ENCODE peak calls at places on chromosome 14, in four cellular contexts. One of them, this sample, is unnamed.

GRCh38 chr14:33847066-33847465 is 103.8 kb downstream of the EGLN3 start:
- DNase-seq in foreskin fibroblast: no peak
- DNase-seq in OCI-LY7: no peak
- DNase-seq in ovary: no peak
- DNase-seq in this sample: no peak

GRCh38 chr14:76987956-76988520 is 40.5 kb downstream of the IRF2BPL start:
- DNase-seq in foreskin fibroblast: no peak
- DNase-seq in OCI-LY7: no peak
- DNase-seq in ovary: no peak
- DNase-seq in this sample: no peak

GRCh38 chr14:55898938-55899337 is 219.3 kb upstream of the PELI2 start:
- DNase-seq in OCI-LY7: no peak
- DNase-seq in foreskin fibroblast: no peak
- DNase-seq in ovary: no peak
- DNase-seq in this sample: no peak

GRCh38 chr14:22561661-22562579 is 27.1 kb downstream of the DAD1 start:
- DNase-seq in foreskin fibroblast: no peak
- DNase-seq in OCI-LY7: peak; percentile 55
- DNase-seq in ovary: no peak
- DNase-seq in this sample: peak; percentile 97

GRCh38 chr14:34059037-34059924 is 108.4 kb upstream of the EGLN3 start:
- DNase-seq in OCI-LY7: no peak
- DNase-seq in ovary: no peak
- DNase-seq in foreskin fibroblast: no peak
- DNase-seq in this sample: no peak

GRCh38 chr14:84850595-84850994 is 679.3 kb upstream of the FLRT2 start:
- DNase-seq in OCI-LY7: no peak
- DNase-seq in foreskin fibroblast: no peak
- DNase-seq in ovary: no peak
- DNase-seq in this sample: no peak

GRCh38 chr14:36194645-36195044 is 18.1 kb upstream of the PTCSC3 start:
- DNase-seq in ovary: no peak
- DNase-seq in OCI-LY7: no peak
- DNase-seq in foreskin fibroblast: no peak
- DNase-seq in this sample: no peak

GRCh38 chr14:85587152-85587697 is 57.3 kb downstream of the FLRT2 start:
- DNase-seq in ovary: no peak
- DNase-seq in foreskin fibroblast: no peak
- DNase-seq in OCI-LY7: no peak
- DNase-seq in this sample: peak; percentile 25

GRCh38 chr14:101242442-101243385 is 318.6 kb upstream of the DIO3 start:
- DNase-seq in ovary: no peak
- DNase-seq in OCI-LY7: no peak
- DNase-seq in foreskin fibroblast: no peak
- DNase-seq in this sample: no peak

GRCh38 chr14:34065690-34066391 is 115.0 kb upstream of the EGLN3 start:
- DNase-seq in ovary: no peak
- DNase-seq in foreskin fibroblast: no peak
- DNase-seq in OCI-LY7: no peak
- DNase-seq in this sample: no peak

GRCh38 chr14:86852530-86852929 is 1140.5 kb downstream of the GALC start:
- DNase-seq in ovary: no peak
- DNase-seq in OCI-LY7: no peak
- DNase-seq in foreskin fibroblast: peak; percentile 72
- DNase-seq in this sample: no peak

GRCh38 chr14:78758333-78758732 is 588.2 kb downstream of the NRXN3 start:
- DNase-seq in OCI-LY7: peak; percentile 24
- DNase-seq in ovary: no peak
- DNase-seq in foreskin fibroblast: peak; percentile 1
- DNase-seq in this sample: peak; percentile 37

GRCh38 chr14:103563089-103563620 is 395 bp downstream of the COA8 start:
- DNase-seq in foreskin fibroblast: no peak
- DNase-seq in OCI-LY7: no peak
- DNase-seq in ovary: no peak
- DNase-seq in this sample: no peak

GRCh38 chr14:76227450-76228050 is 75.8 kb downstream of the GPATCH2L start:
- DNase-seq in foreskin fibroblast: peak; percentile 91
- DNase-seq in ovary: no peak
- DNase-seq in OCI-LY7: no peak
- DNase-seq in this sample: no peak

GRCh38 chr14:72615511-72616121 is 278.3 kb downstream of the DPF3 start:
- DNase-seq in ovary: no peak
- DNase-seq in OCI-LY7: no peak
- DNase-seq in foreskin fibroblast: peak; percentile 56
- DNase-seq in this sample: no peak

GRCh38 chr14:94113908-94114588 is 3.5 kb downstream of the IFI27 start:
- DNase-seq in foreskin fibroblast: peak; percentile 41
- DNase-seq in OCI-LY7: no peak
- DNase-seq in ovary: no peak
- DNase-seq in this sample: no peak

GRCh38 chr14:64421166-64421565 is 33.0 kb downstream of the MTHFD1 start:
- DNase-seq in OCI-LY7: no peak
- DNase-seq in foreskin fibroblast: peak; percentile 87
- DNase-seq in ovary: no peak
- DNase-seq in this sample: no peak

GRCh38 chr14:105855246-105855892 is 329.0 kb downstream of the TMEM121 start:
- DNase-seq in foreskin fibroblast: no peak
- DNase-seq in ovary: no peak
- DNase-seq in OCI-LY7: peak; percentile 66
- DNase-seq in this sample: no peak

GRCh38 chr14:55398679-55399078 is 13.0 kb downstream of the ATG14 start:
- DNase-seq in foreskin fibroblast: peak; percentile 96
- DNase-seq in ovary: peak; percentile 33
- DNase-seq in OCI-LY7: no peak
- DNase-seq in this sample: no peak

GRCh38 chr14:59688224-59689170 is 111.9 kb upstream of the CCDC175 start:
- DNase-seq in ovary: no peak
- DNase-seq in foreskin fibroblast: peak; percentile 44
- DNase-seq in OCI-LY7: peak; percentile 34
- DNase-seq in this sample: peak; percentile 48

GRCh38 chr14:91417134-91417982 is at the start of gene CCDC88C:
- DNase-seq in OCI-LY7: peak; percentile 84
- DNase-seq in ovary: peak; percentile 43
- DNase-seq in foreskin fibroblast: peak; percentile 33
- DNase-seq in this sample: peak; percentile 60

GRCh38 chr14:91418387-91419043 is 895 bp upstream of the CCDC88C start:
- DNase-seq in foreskin fibroblast: peak; percentile 68
- DNase-seq in ovary: peak; percentile 71
- DNase-seq in OCI-LY7: peak; percentile 82
- DNase-seq in this sample: peak; percentile 81

GRCh38 chr14:91419451-91419850 is 1.8 kb upstream of the CCDC88C start:
- DNase-seq in OCI-LY7: no peak
- DNase-seq in ovary: no peak
- DNase-seq in foreskin fibroblast: no peak
- DNase-seq in this sample: no peak

GRCh38 chr14:91417983-91418386 is 365 bp upstream of the CCDC88C start:
- DNase-seq in OCI-LY7: peak; percentile 78
- DNase-seq in ovary: peak; percentile 35
- DNase-seq in foreskin fibroblast: peak; percentile 43
- DNase-seq in this sample: no peak

DNA sequence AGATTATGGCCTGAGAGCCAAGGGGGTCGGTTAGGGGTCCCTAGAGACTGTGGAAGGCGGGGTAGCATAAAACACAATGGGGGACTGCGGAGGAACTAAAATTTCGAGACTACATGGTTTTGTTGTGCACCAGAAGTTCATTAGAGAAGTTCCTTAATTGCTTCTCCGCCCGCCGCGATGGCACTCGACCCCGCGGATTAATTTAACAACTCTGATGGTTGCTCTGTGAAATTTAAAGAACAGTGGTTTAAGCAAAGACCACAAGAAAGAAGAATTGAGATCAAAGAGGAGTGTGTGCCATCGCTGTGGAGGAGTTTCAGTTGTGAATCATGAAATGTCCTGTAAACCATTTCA is 1.4 kb upstream of the CCDC88C start:
- DNase-seq in foreskin fibroblast: no peak
- DNase-seq in OCI-LY7: no peak
- DNase-seq in ovary: no peak
- DNase-seq in this sample: peak; percentile 91
- H3K4me3 ChIP-seq in foreskin fibroblast: no peak overlapping the region
- H3K4me3 ChIP-seq in OCI-LY7: peak overlapping the region; percentile 89
- H3K4me3 ChIP-seq in ovary: peak overlapping the region; percentile 44
- H3K4me3 ChIP-seq in this sample: peak overlapping the region; percentile 48

DNA sequence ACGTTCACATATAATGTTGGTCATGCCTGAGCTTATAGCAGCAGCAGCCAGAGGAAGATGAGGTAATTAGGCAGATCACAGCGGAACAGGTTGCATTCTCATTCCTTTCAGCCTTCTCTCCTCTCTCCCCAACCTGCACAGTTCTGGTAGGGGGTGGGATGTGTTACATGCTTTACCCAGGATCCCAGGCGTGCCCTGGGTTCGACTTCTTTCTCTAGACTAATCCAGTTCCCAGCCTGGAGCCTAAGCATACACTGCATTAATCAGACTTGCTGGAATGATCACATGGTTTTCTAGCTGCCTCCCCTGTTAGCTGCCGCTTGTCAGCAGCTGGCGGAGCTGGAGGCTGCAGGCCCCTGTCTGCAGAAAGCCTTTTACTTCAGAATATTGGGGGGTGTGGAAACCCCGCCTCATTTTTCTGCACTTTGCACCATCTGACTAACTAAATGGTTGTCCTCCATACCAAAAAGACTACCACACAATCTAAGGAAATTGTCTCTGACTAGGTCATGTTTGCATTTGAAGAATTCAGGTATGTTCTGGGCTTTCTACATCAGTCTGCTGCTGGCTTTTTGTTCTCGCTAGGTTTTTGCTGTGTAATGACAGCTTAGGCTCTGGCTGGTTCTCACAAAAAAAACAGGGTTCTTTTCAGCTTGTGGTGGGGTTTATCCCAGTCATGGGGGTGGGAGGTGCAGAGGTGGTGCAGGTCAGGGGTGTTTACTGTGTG is 45.9 kb upstream of the EVL start:
- DNase-seq in ovary: no peak
- DNase-seq in foreskin fibroblast: no peak
- DNase-seq in OCI-LY7: no peak
- DNase-seq in this sample: no peak
- H3K4me3 ChIP-seq in ovary: no peak overlapping the region
- H3K4me3 ChIP-seq in foreskin fibroblast: no peak overlapping the region
- H3K4me3 ChIP-seq in OCI-LY7: no peak overlapping the region
- H3K4me3 ChIP-seq in this sample: no peak overlapping the region

GRCh38 chr14:68693926-68694325 is 98.9 kb downstream of the ZFP36L1 start:
- DNase-seq in foreskin fibroblast: no peak
- DNase-seq in OCI-LY7: no peak
- DNase-seq in ovary: no peak
- DNase-seq in this sample: no peak

GRCh38 chr14:68695871-68696665 is 96.8 kb downstream of the ZFP36L1 start:
- DNase-seq in ovary: no peak
- DNase-seq in OCI-LY7: no peak
- DNase-seq in foreskin fibroblast: no peak
- DNase-seq in this sample: no peak

GRCh38 chr14:68695326-68695768 is 97.5 kb downstream of the ZFP36L1 start:
- DNase-seq in OCI-LY7: no peak
- DNase-seq in foreskin fibroblast: peak; percentile 99
- DNase-seq in ovary: peak; percentile 53
- DNase-seq in this sample: no peak

GRCh38 chr14:68692916-68693771 is 99.7 kb downstream of the ZFP36L1 start:
- DNase-seq in OCI-LY7: no peak
- DNase-seq in foreskin fibroblast: peak; percentile 90
- DNase-seq in ovary: no peak
- DNase-seq in this sample: no peak

GRCh38 chr14:68694516-68695235 is 98.2 kb downstream of the ZFP36L1 start:
- DNase-seq in ovary: no peak
- DNase-seq in foreskin fibroblast: peak; percentile 52
- DNase-seq in OCI-LY7: no peak
- DNase-seq in this sample: no peak
- H3K4me3 ChIP-seq in ovary: no peak overlapping the region
- H3K4me3 ChIP-seq in foreskin fibroblast: no peak overlapping the region
- H3K4me3 ChIP-seq in OCI-LY7: no peak overlapping the region
- H3K4me3 ChIP-seq in this sample: no peak overlapping the region

DNA sequence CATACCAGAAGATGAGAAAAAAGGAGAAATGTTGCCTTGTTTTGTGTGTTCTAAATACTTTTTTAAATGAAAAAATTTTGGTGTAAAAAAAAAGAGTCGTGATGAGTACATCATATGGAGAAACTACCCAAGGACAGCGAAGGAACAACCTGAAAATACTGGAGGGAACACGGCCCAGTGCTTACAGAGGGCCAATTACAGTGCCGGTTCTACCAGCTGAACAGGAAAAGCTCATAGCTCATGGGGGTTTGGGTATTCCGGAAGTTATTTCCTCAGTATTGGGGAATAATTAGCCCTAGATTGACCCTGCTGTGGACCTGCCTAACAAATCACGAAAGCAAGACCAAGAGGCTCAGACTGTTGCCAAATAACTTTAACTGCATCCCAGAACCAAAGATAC is 7.9 kb upstream of the OR5AU1 start:
- DNase-seq in OCI-LY7: no peak
- DNase-seq in foreskin fibroblast: no peak
- DNase-seq in ovary: no peak
- DNase-seq in this sample: no peak
- H3K4me3 ChIP-seq in OCI-LY7: no peak overlapping the region
- H3K4me3 ChIP-seq in foreskin fibroblast: no peak overlapping the region
- H3K4me3 ChIP-seq in ovary: no peak overlapping the region
- H3K4me3 ChIP-seq in this sample: no peak overlapping the region

GRCh38 chr14:37453985-37454384 is 141.1 kb downstream of the FOXA1 start:
- DNase-seq in ovary: no peak
- DNase-seq in foreskin fibroblast: no peak
- DNase-seq in OCI-LY7: no peak
- DNase-seq in this sample: no peak
- H3K4me3 ChIP-seq in ovary: no peak overlapping the region
- H3K4me3 ChIP-seq in foreskin fibroblast: no peak overlapping the region
- H3K4me3 ChIP-seq in OCI-LY7: no peak overlapping the region
- H3K4me3 ChIP-seq in this sample: no peak overlapping the region

DNA sequence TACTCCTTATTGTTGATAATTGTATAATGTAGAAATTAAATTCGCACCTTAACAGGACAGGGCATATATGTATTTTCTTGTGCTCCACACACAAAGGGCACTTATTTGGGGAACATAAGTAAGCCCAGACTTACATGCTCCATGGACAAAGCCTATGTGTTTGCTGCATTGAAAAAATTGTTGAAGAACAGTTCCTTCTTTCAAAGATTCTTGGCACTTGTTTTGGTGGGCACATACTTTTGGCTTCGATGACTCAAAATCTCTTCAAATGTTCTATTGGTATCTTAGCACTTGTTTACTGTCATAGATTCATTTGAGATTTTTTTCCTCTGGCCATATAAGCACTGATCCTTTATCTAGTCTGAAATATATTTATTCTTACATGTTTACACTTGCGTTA is 1.4 kb upstream of the MAP4K5 start:
- DNase-seq in foreskin fibroblast: peak; percentile 24
- DNase-seq in OCI-LY7: no peak
- DNase-seq in ovary: no peak
- DNase-seq in this sample: no peak
- H3K4me3 ChIP-seq in foreskin fibroblast: no peak overlapping the region
- H3K4me3 ChIP-seq in OCI-LY7: peak overlapping the region; percentile 89
- H3K4me3 ChIP-seq in ovary: no peak overlapping the region
- H3K4me3 ChIP-seq in this sample: no peak overlapping the region

This sample was measured in Jurkat, Clone E6-1.